ENCODE peak calls at places on chromosomes 1 and 21, in eight cellular contexts. One of them, this sample, is unnamed.
A peak's percentile ranks its signal among the peaks of the same experiment; 100 is the strongest.

GRCh38 chr1:61227857-61228557 is 145.6 kb downstream of the NFIA start:
- DNase-seq in CD8-positive, alpha-beta memory T cell: no peak
- DNase-seq in adrenal gland: no peak
- DNase-seq in PC-9: no peak
- DNase-seq in AG04450: no peak
- DNase-seq in HCT116: no peak
- DNase-seq in OCI-LY7: no peak
- DNase-seq in heart left ventricle: no peak
- DNase-seq in this sample: no peak

GRCh38 chr1:3132685-3133084 is 63.7 kb downstream of the PRDM16 start:
- DNase-seq in OCI-LY7: no peak
- DNase-seq in AG04450: no peak
- DNase-seq in HCT116: no peak
- DNase-seq in PC-9: no peak
- DNase-seq in adrenal gland: no peak
- DNase-seq in CD8-positive, alpha-beta memory T cell: no peak
- DNase-seq in heart left ventricle: no peak
- DNase-seq in this sample: no peak

GRCh38 chr1:2477309-2477708 is 1.2 kb downstream of the PLCH2 start:
- DNase-seq in PC-9: no peak
- DNase-seq in adrenal gland: no peak
- DNase-seq in heart left ventricle: no peak
- DNase-seq in CD8-positive, alpha-beta memory T cell: no peak
- DNase-seq in HCT116: no peak
- DNase-seq in OCI-LY7: no peak
- DNase-seq in AG04450: no peak
- DNase-seq in this sample: no peak

GRCh38 chr21:45975017-45975595 is 6.5 kb upstream of the COL6A1 start:
- DNase-seq in OCI-LY7: no peak
- DNase-seq in heart left ventricle: peak; percentile 85
- DNase-seq in PC-9: no peak
- DNase-seq in AG04450: no peak
- DNase-seq in adrenal gland: no peak
- DNase-seq in CD8-positive, alpha-beta memory T cell: no peak
- DNase-seq in HCT116: peak; percentile 10
- DNase-seq in this sample: no peak

GRCh38 chr1:230250061-230250460 is 176.1 kb downstream of the PGBD5 start:
- DNase-seq in PC-9: no peak
- DNase-seq in AG04450: no peak
- DNase-seq in HCT116: no peak
- DNase-seq in adrenal gland: no peak
- DNase-seq in heart left ventricle: no peak
- DNase-seq in CD8-positive, alpha-beta memory T cell: no peak
- DNase-seq in OCI-LY7: no peak
- DNase-seq in this sample: no peak

GRCh38 chr1:108012553-108012952 is 47.6 kb upstream of the VAV3 start:
- DNase-seq in AG04450: no peak
- DNase-seq in adrenal gland: no peak
- DNase-seq in heart left ventricle: no peak
- DNase-seq in OCI-LY7: no peak
- DNase-seq in PC-9: no peak
- DNase-seq in HCT116: no peak
- DNase-seq in CD8-positive, alpha-beta memory T cell: no peak
- DNase-seq in this sample: no peak

GRCh38 chr21:44920694-44921604 is at the start of gene ITGB2:
- DNase-seq in OCI-LY7: peak; percentile 20
- DNase-seq in heart left ventricle: peak; percentile 64
- DNase-seq in PC-9: no peak
- DNase-seq in CD8-positive, alpha-beta memory T cell: peak; percentile 69
- DNase-seq in AG04450: no peak
- DNase-seq in HCT116: no peak
- DNase-seq in adrenal gland: peak; percentile 51
- DNase-seq in this sample: no peak

GRCh38 chr21:23247334-23247733 is 2249.1 kb downstream of the NCAM2 start:
- DNase-seq in HCT116: no peak
- DNase-seq in AG04450: no peak
- DNase-seq in adrenal gland: no peak
- DNase-seq in PC-9: no peak
- DNase-seq in CD8-positive, alpha-beta memory T cell: no peak
- DNase-seq in OCI-LY7: no peak
- DNase-seq in heart left ventricle: no peak
- DNase-seq in this sample: no peak

GRCh38 chr1:179178965-179179364 is 50.5 kb downstream of the ABL2 start:
- DNase-seq in PC-9: no peak
- DNase-seq in heart left ventricle: no peak
- DNase-seq in AG04450: no peak
- DNase-seq in adrenal gland: no peak
- DNase-seq in HCT116: no peak
- DNase-seq in OCI-LY7: no peak
- DNase-seq in CD8-positive, alpha-beta memory T cell: no peak
- DNase-seq in this sample: peak; percentile 47

GRCh38 chr1:217889401-217889800 is 258.3 kb downstream of the SPATA17 start:
- DNase-seq in adrenal gland: no peak
- DNase-seq in HCT116: no peak
- DNase-seq in CD8-positive, alpha-beta memory T cell: no peak
- DNase-seq in PC-9: no peak
- DNase-seq in heart left ventricle: no peak
- DNase-seq in AG04450: no peak
- DNase-seq in OCI-LY7: no peak
- DNase-seq in this sample: no peak

GRCh38 chr1:219763321-219763720 is 150.4 kb upstream of the ZC3H11B start:
- DNase-seq in adrenal gland: no peak
- DNase-seq in OCI-LY7: no peak
- DNase-seq in heart left ventricle: no peak
- DNase-seq in HCT116: no peak
- DNase-seq in AG04450: no peak
- DNase-seq in CD8-positive, alpha-beta memory T cell: no peak
- DNase-seq in PC-9: no peak
- DNase-seq in this sample: no peak

GRCh38 chr21:41589131-41589530 is 81.2 kb upstream of the TMPRSS2 start:
- DNase-seq in HCT116: no peak
- DNase-seq in heart left ventricle: no peak
- DNase-seq in OCI-LY7: peak; percentile 9
- DNase-seq in PC-9: no peak
- DNase-seq in CD8-positive, alpha-beta memory T cell: no peak
- DNase-seq in adrenal gland: no peak
- DNase-seq in AG04450: no peak
- DNase-seq in this sample: no peak

GRCh38 chr1:206955476-206956312 is 9.4 kb upstream of the PIGR start:
- DNase-seq in OCI-LY7: no peak
- DNase-seq in PC-9: no peak
- DNase-seq in HCT116: no peak
- DNase-seq in heart left ventricle: no peak
- DNase-seq in AG04450: no peak
- DNase-seq in CD8-positive, alpha-beta memory T cell: no peak
- DNase-seq in adrenal gland: no peak
- DNase-seq in this sample: no peak

DNA sequence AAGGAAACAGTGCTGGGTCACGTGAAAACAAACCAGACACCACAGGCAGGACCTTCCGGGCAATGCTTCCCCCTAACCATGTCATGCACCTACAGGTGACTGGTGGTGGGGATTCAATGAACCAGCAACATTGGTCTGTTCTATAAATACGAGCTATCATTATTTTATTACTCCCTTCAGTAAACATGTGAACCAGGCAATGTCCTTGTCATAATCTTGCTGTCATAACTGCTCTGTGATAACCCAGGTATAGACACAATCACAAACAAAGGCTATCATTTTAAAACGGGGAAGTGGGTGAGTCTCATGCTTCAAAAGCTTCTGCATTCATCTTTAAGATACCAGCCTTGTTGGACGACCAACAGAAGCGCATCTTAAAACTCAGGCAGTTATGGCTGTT is 153.4 kb downstream of the CLIC6 start:
- DNase-seq in HCT116: no peak
- DNase-seq in CD8-positive, alpha-beta memory T cell: no peak
- DNase-seq in PC-9: no peak
- DNase-seq in heart left ventricle: no peak
- DNase-seq in AG04450: no peak
- DNase-seq in adrenal gland: no peak
- DNase-seq in OCI-LY7: no peak
- DNase-seq in this sample: no peak
- H3K27ac ChIP-seq in HCT116: no peak overlapping the region
- H3K27ac ChIP-seq in CD8-positive, alpha-beta memory T cell: no peak overlapping the region
- H3K27ac ChIP-seq in PC-9: no peak overlapping the region
- H3K27ac ChIP-seq in heart left ventricle: no peak overlapping the region
- H3K27ac ChIP-seq in AG04450: no peak overlapping the region
- H3K27ac ChIP-seq in adrenal gland: no peak overlapping the region
- H3K27ac ChIP-seq in OCI-LY7: no peak overlapping the region
- H3K27ac ChIP-seq in this sample: no peak overlapping the region

GRCh38 chr1:154411525-154411924 is 6.4 kb downstream of the IL6R start:
- DNase-seq in PC-9: no peak
- DNase-seq in HCT116: no peak
- DNase-seq in adrenal gland: no peak
- DNase-seq in OCI-LY7: no peak
- DNase-seq in AG04450: no peak
- DNase-seq in CD8-positive, alpha-beta memory T cell: no peak
- DNase-seq in heart left ventricle: no peak
- DNase-seq in this sample: no peak

GRCh38 chr1:154413177-154413576 is 8.0 kb downstream of the IL6R start:
- DNase-seq in adrenal gland: no peak
- DNase-seq in OCI-LY7: no peak
- DNase-seq in CD8-positive, alpha-beta memory T cell: no peak
- DNase-seq in AG04450: no peak
- DNase-seq in HCT116: no peak
- DNase-seq in PC-9: no peak
- DNase-seq in heart left ventricle: no peak
- DNase-seq in this sample: no peak

GRCh38 chr1:154407866-154408777 is 3.0 kb downstream of the IL6R start:
- DNase-seq in heart left ventricle: no peak
- DNase-seq in OCI-LY7: peak; percentile 18
- DNase-seq in PC-9: no peak
- DNase-seq in AG04450: no peak
- DNase-seq in HCT116: no peak
- DNase-seq in CD8-positive, alpha-beta memory T cell: no peak
- DNase-seq in adrenal gland: no peak
- DNase-seq in this sample: no peak

GRCh38 chr1:154407021-154407865 is 2.1 kb downstream of the IL6R start:
- DNase-seq in PC-9: no peak
- DNase-seq in CD8-positive, alpha-beta memory T cell: no peak
- DNase-seq in adrenal gland: no peak
- DNase-seq in HCT116: no peak
- DNase-seq in heart left ventricle: no peak
- DNase-seq in AG04450: no peak
- DNase-seq in OCI-LY7: peak; percentile 63
- DNase-seq in this sample: no peak

GRCh38 chr1:154410185-154410827 is 5.2 kb downstream of the IL6R start:
- DNase-seq in PC-9: no peak
- DNase-seq in heart left ventricle: no peak
- DNase-seq in OCI-LY7: no peak
- DNase-seq in CD8-positive, alpha-beta memory T cell: no peak
- DNase-seq in AG04450: no peak
- DNase-seq in HCT116: no peak
- DNase-seq in adrenal gland: no peak
- DNase-seq in this sample: no peak
- H3K27ac ChIP-seq in PC-9: no peak overlapping the region
- H3K27ac ChIP-seq in heart left ventricle: no peak overlapping the region
- H3K27ac ChIP-seq in OCI-LY7: no peak overlapping the region
- H3K27ac ChIP-seq in CD8-positive, alpha-beta memory T cell: no peak overlapping the region
- H3K27ac ChIP-seq in AG04450: no peak overlapping the region
- H3K27ac ChIP-seq in HCT116: no peak overlapping the region
- H3K27ac ChIP-seq in adrenal gland: no peak overlapping the region
- H3K27ac ChIP-seq in this sample: peak overlapping the region; percentile 57

GRCh38 chr1:41617336-41617735 is 132.9 kb upstream of the EDN2 start:
- DNase-seq in HCT116: no peak
- DNase-seq in CD8-positive, alpha-beta memory T cell: no peak
- DNase-seq in AG04450: no peak
- DNase-seq in OCI-LY7: no peak
- DNase-seq in PC-9: no peak
- DNase-seq in adrenal gland: no peak
- DNase-seq in heart left ventricle: no peak
- DNase-seq in this sample: no peak

GRCh38 chr1:41616563-41616962 is 132.1 kb upstream of the EDN2 start:
- DNase-seq in adrenal gland: no peak
- DNase-seq in HCT116: no peak
- DNase-seq in PC-9: no peak
- DNase-seq in OCI-LY7: no peak
- DNase-seq in AG04450: no peak
- DNase-seq in heart left ventricle: no peak
- DNase-seq in CD8-positive, alpha-beta memory T cell: no peak
- DNase-seq in this sample: no peak

GRCh38 chr1:41618871-41619270 is 134.4 kb upstream of the EDN2 start:
- DNase-seq in heart left ventricle: no peak
- DNase-seq in HCT116: no peak
- DNase-seq in CD8-positive, alpha-beta memory T cell: no peak
- DNase-seq in PC-9: no peak
- DNase-seq in OCI-LY7: no peak
- DNase-seq in AG04450: no peak
- DNase-seq in adrenal gland: no peak
- DNase-seq in this sample: no peak

GRCh38 chr1:41619511-41620364 is 135.3 kb upstream of the EDN2 start:
- DNase-seq in HCT116: no peak
- DNase-seq in PC-9: no peak
- DNase-seq in CD8-positive, alpha-beta memory T cell: no peak
- DNase-seq in AG04450: no peak
- DNase-seq in OCI-LY7: no peak
- DNase-seq in heart left ventricle: no peak
- DNase-seq in adrenal gland: no peak
- DNase-seq in this sample: no peak

DNA sequence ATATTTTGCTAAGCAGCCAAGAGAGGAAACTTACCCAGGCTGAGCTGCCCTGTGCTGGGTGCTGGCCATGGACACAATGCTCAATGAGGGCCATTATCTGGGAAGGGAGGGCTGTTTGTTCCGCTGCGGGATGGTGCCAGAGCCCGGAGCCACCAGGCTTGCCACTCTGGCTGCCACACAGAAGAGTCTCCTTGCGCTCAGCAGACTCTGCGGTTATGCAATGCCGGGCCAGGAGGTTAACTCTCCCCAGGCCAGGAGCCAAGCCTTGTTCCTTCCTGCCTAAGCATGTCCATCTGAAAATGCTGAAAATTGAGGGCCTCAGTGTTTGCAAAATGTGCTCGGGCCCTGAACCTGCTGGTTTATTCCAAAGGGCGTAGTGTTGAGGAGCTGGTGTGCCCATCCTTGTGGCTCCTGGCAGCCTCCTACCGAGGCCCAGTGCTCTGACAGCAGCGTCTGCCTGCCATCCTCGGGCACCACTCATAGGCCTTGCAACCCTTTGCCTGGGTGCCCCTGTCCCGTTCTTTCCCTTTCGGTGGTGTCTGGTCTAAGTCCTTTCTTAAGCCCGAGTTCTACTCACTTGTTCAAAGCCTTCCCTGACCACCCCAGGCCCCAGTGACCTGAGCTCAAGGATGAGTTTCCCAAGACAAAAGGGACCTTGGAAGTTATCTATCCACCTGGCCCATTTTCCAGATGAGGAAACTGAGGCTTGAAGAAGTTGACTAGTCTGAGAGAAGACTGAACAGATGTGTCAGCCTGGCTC is 133.8 kb upstream of the EDN2 start:
- DNase-seq in HCT116: no peak
- DNase-seq in AG04450: no peak
- DNase-seq in heart left ventricle: peak; percentile 89
- DNase-seq in CD8-positive, alpha-beta memory T cell: no peak
- DNase-seq in OCI-LY7: no peak
- DNase-seq in adrenal gland: peak; percentile 82
- DNase-seq in PC-9: no peak
- DNase-seq in this sample: peak; percentile 27
- H3K27ac ChIP-seq in HCT116: no peak overlapping the region
- H3K27ac ChIP-seq in AG04450: peak overlapping the region; percentile 21
- H3K27ac ChIP-seq in heart left ventricle: no peak overlapping the region
- H3K27ac ChIP-seq in CD8-positive, alpha-beta memory T cell: no peak overlapping the region
- H3K27ac ChIP-seq in OCI-LY7: no peak overlapping the region
- H3K27ac ChIP-seq in adrenal gland: peak overlapping the region; percentile 67
- H3K27ac ChIP-seq in PC-9: no peak overlapping the region
- H3K27ac ChIP-seq in this sample: peak overlapping the region; percentile 85

GRCh38 chr1:43300661-43301094 is at the start of gene TIE1:
- DNase-seq in adrenal gland: peak; percentile 26
- DNase-seq in AG04450: no peak
- DNase-seq in PC-9: no peak
- DNase-seq in heart left ventricle: peak; percentile 74
- DNase-seq in OCI-LY7: no peak
- DNase-seq in HCT116: no peak
- DNase-seq in CD8-positive, alpha-beta memory T cell: no peak
- DNase-seq in this sample: no peak
- H3K27ac ChIP-seq in adrenal gland: peak within 1 kb of the TSS; percentile 24
- H3K27ac ChIP-seq in AG04450: no peak within 1 kb of the TSS
- H3K27ac ChIP-seq in PC-9: no peak within 1 kb of the TSS
- H3K27ac ChIP-seq in heart left ventricle: peak within 1 kb of the TSS; percentile 79
- H3K27ac ChIP-seq in OCI-LY7: no peak within 1 kb of the TSS
- H3K27ac ChIP-seq in HCT116: no peak within 1 kb of the TSS
- H3K27ac ChIP-seq in CD8-positive, alpha-beta memory T cell: no peak within 1 kb of the TSS
- H3K27ac ChIP-seq in this sample: no peak within 1 kb of the TSS